ENCODE peak calls at places on chromosomes 2 and 18, in seven cellular contexts. Y, U, J, L, F, T and K are unnamed samples.

GRCh38 chr2:105156166-105156565 is 85.4 kb upstream of the GPR45 start:
- DNase-seq in Y (no peak), T (no peak), L (no peak), F (no peak), U (no peak), J (no peak), K (no peak)

GRCh38 chr18:46034230-46034629 is 37.8 kb downstream of the PSTPIP2 start:
- DNase-seq in U (no peak), J (no peak), L (no peak), F (no peak), T (no peak), Y (peak; percentile 73), K (no peak)

GRCh38 chr2:3466966-3467365 is 52.4 kb downstream of the ADI1 start:
- DNase-seq in Y (no peak), L (no peak), J (no peak), T (no peak), U (no peak), F (no peak), K (no peak)

GRCh38 chr18:75475228-75475627 is 47.7 kb upstream of the SMIM21 start:
- DNase-seq in U (no peak), J (no peak), T (peak; percentile 87), Y (peak; percentile 87), F (no peak), L (no peak), K (no peak)

GRCh38 chr2:5665066-5665465 is 27.1 kb upstream of the SOX11 start:
- DNase-seq in U (no peak), L (no peak), T (no peak), F (no peak), Y (no peak), J (no peak), K (no peak)

GRCh38 chr2:108396845-108397244 is 19.1 kb downstream of the SULT1C4 start:
- DNase-seq in L (no peak), F (no peak), Y (no peak), J (peak; percentile 33), T (no peak), U (no peak), K (no peak)

GRCh38 chr2:236939751-236940229 is 145.9 kb upstream of the COPS8 start:
- DNase-seq in F (no peak), J (no peak), T (peak; percentile 10), U (no peak), L (no peak), Y (peak; percentile 34), K (no peak)

GRCh38 chr18:13500227-13500865 is 226.0 kb downstream of the FAM210A start:
- DNase-seq in Y (peak; percentile 93), U (peak; percentile 27), L (no peak), T (peak; percentile 20), J (no peak), F (no peak), K (no peak)

GRCh38 chr18:43079422-43079821 is 36.1 kb downstream of the RIT2 start:
- DNase-seq in Y (no peak), T (no peak), U (no peak), F (no peak), L (no peak), J (no peak), K (no peak)

GRCh38 chr18:47883771-47884413 is 46.6 kb downstream of the SMAD2 start:
- DNase-seq in U (no peak), F (no peak), J (no peak), T (peak; percentile 62), Y (peak; percentile 85), L (no peak), K (no peak)

GRCh38 chr18:25310045-25310444 is 41.9 kb downstream of the ZNF521 start:
- DNase-seq in Y (peak; percentile 83), T (peak; percentile 72), L (no peak), F (no peak), J (peak; percentile 38), U (no peak), K (no peak)
- TF ChIP-seq CTCF in Y (peak; percentile 28), T (no peak), L (no peak), F (no peak), J (peak; percentile 78), U (no peak), K (peak; percentile 21)

DNA sequence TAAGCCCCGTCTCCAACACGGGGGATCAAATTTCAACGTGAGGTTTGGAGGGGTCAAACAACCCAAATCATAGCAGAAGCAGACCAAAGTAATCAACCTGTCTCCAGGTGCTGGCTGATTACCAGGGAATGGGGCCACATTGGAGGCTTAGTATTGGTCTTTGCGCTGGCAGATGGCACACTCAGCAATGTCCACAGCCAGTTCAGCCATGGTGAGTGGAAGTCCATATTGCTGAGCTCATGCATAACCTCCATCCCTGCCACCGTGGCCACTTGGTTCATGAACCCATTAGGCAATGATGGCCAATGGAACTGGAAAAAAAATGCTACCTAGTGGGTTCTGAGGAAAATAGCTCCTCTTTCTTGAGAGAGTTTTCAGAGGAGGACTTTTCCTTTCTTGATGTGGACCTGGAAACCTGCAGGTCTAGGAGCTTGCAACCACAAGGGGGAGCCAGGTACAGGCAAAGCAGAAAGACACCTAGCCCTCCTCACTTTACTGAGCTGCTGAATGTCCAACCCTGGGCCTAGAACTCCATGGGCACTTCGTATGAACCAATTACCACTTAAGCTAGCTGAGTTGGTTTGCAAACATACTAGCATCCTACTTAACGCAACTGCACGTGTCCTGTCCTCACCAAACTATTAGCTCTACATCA is 128.0 kb upstream of the GYPC start:
- DNase-seq in L (peak; percentile 74), U (peak; percentile 59), Y (peak; percentile 13), J (peak; percentile 65), T (peak; percentile 4), F (no peak), K (peak; percentile 49)
- TF ChIP-seq CTCF in L (peak; percentile 19), U (peak; percentile 53), Y (peak; percentile 58), J (peak; percentile 84), T (peak; percentile 43), F (peak; percentile 35), K (peak; percentile 63)

DNA sequence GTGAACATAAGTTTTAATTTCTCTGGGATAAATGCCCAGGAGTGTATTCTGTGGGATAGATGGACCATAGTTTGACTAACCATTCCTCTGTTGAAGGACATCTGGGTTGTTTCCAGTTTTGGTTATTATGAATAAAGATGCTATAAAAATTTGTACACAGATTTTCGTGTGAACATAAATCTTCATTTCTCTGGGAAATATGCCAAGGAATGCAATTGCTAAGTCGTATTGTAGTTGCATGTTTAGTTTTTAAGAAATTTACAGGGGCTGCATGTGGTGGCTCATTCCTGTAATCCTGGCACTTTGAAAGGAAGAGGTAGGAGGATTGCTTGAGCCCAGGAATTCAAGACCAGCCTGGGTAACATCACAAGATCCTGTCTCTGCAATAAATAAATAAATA is 6.9 kb upstream of the SLC11A1 start:
- DNase-seq in F (no peak), J (no peak), L (no peak), T (no peak), Y (peak; percentile 33), U (no peak), K (no peak)
- TF ChIP-seq CTCF in F (no peak), J (no peak), L (no peak), T (no peak), Y (no peak), U (no peak), K (no peak)

DNA sequence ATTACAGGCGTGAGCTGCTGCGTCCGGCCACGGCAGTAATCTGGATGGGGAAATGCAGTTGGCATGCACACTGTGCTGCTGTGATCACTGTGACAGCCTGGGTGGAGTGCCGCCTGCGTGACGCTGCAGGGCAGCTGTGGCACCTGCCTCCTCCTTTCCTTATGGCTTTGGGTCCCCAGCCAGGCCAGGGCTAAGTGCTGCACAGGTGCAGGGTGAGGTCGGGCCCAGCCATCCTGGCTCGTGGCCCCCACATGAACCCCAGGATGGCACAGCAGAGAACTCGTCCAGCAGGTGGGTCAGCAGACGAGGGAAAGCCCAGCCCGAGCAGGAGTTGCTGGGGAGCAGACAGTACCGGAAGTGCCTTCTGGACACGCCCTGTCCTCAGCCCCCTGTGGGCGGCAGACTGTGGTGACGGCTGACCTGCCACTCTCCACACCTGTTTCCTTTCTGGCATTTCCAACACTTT is 17.1 kb downstream of the HS1BP3 start:
- DNase-seq in L (peak; percentile 88), Y (no peak), U (no peak), J (no peak), F (no peak), T (no peak), K (peak; percentile 87)
- TF ChIP-seq CTCF in L (no peak), Y (no peak), U (no peak), J (no peak), F (no peak), T (no peak), K (no peak)